ENCODE peak calls at places on chromosomes 7 and 10, in six cellular contexts. S is GF-D8, C is RCC 7860, W is EL, M is lower lobe of right lung, Z is suprapubic skin. Y is an unnamed sample.

GRCh38 chr10:51014680-51015425 is 59.4 kb upstream of the PRKG1 start:
- DNase-seq in S (no peak), C (no peak), W (no peak), M (no peak), Z (no peak), Y (no peak)

GRCh38 chr7:70573202-70573810 is 558.6 kb upstream of the GALNT17 start:
- DNase-seq in S (no peak), C (no peak), W (no peak), M (no peak), Z (no peak), Y (no peak)

GRCh38 chr10:25288181-25288580 is 113.4 kb downstream of the GPR158 start:
- DNase-seq in S (no peak), C (no peak), W (no peak), M (no peak), Z (no peak), Y (no peak)

GRCh38 chr10:24849537-24850299 is 102.7 kb downstream of the PRTFDC1 start:
- DNase-seq in S (no peak), C (no peak), W (no peak), M (no peak), Z (no peak), Y (no peak)

GRCh38 chr10:23325132-23325531 is 19.5 kb downstream of the C10orf67 start:
- DNase-seq in S (no peak), C (no peak), W (no peak), M (no peak), Z (no peak), Y (no peak)

GRCh38 chr7:37431413-37431812 is 17.3 kb downstream of the ELMO1 start:
- DNase-seq in S (no peak), C (no peak), W (no peak), M (no peak), Z (no peak), Y (no peak)

GRCh38 chr7:139232893-139233292 is 1.9 kb downstream of the UBN2 start:
- DNase-seq in S (no peak), C (no peak), W (peak), M (no peak), Z (no peak), Y (no peak)

GRCh38 chr10:13787015-13787421 is 200.3 kb downstream of the PRPF18 start:
- DNase-seq in S (no peak), C (peak), W (no peak), M (no peak), Z (no peak), Y (no peak)

GRCh38 chr7:4093035-4093434 is 589.1 kb upstream of the FOXK1 start:
- DNase-seq in S (no peak), C (no peak), W (no peak), M (no peak), Z (no peak), Y (no peak)

GRCh38 chr10:88157981-88158465 is 294.6 kb downstream of the PTEN start:
- DNase-seq in S (no peak), C (peak), W (peak), M (no peak), Z (no peak), Y (no peak)

GRCh38 chr10:123995461-123996131 is 97.8 kb downstream of the CHST15 start:
- DNase-seq in S (no peak), C (peak), W (peak), M (peak), Z (peak), Y (peak)

GRCh38 chr7:85695041-85695990 is 508.5 kb upstream of the SEMA3D start:
- DNase-seq in S (no peak), C (no peak), W (peak), M (no peak), Z (no peak), Y (no peak)

GRCh38 chr7:12884033-12884432 is 196.6 kb downstream of the ARL4A start:
- DNase-seq in S (no peak), C (no peak), W (no peak), M (no peak), Z (no peak), Y (no peak)

GRCh38 chr10:47192273-47192672 is 107.7 kb upstream of the GDF10 start:
- DNase-seq in S (no peak), C (no peak), W (no peak), M (no peak), Z (no peak), Y (no peak)

GRCh38 chr7:141220263-141220662 is 146.4 kb downstream of the TMEM178B start:
- DNase-seq in S (no peak), C (peak), W (peak), M (no peak), Z (no peak), Y (no peak)

GRCh38 chr10:102431452-102432124 is 786 bp downstream of the CUEDC2 start:
- DNase-seq in S (no peak), C (no peak), W (no peak), M (no peak), Z (no peak), Y (no peak)

GRCh38 chr10:58372630-58373445 is 12.4 kb upstream of the TFAM start:
- DNase-seq in S (no peak), C (no peak), W (no peak), M (no peak), Z (no peak), Y (no peak)

GRCh38 chr7:50791363-50791762 is 8.7 kb upstream of the GRB10 start:
- DNase-seq in S (no peak), C (no peak), W (no peak), M (no peak), Z (peak), Y (no peak)

GRCh38 chr7:102395620-102395957 is 574 bp upstream of the PRKRIP1 start:
- DNase-seq in S (no peak), C (peak), W (no peak), M (no peak), Z (no peak), Y (no peak)

GRCh38 chr7:15400440-15400839 is 161.4 kb downstream of the AGMO start:
- DNase-seq in S (no peak), C (no peak), W (no peak), M (no peak), Z (no peak), Y (no peak)

GRCh38 chr10:117002206-117002605 is 2.8 kb downstream of the SHTN1 start:
- DNase-seq in S (no peak), C (no peak), W (no peak), M (no peak), Z (no peak), Y (no peak)

GRCh38 chr7:33039905-33040292 is 22.7 kb downstream of the NT5C3A start:
- DNase-seq in S (no peak), C (no peak), W (no peak), M (no peak), Z (no peak), Y (no peak)

GRCh38 chr10:127279334-127279774 is 83.0 kb upstream of the INSYN2A start:
- DNase-seq in S (no peak), C (no peak), W (no peak), M (no peak), Z (peak), Y (no peak)

GRCh38 chr7:84647797-84648762 is 453.5 kb upstream of the SEMA3A start:
- DNase-seq in S (no peak), C (peak), W (peak), M (no peak), Z (no peak), Y (no peak)

GRCh38 chr10:112562803-112563663 is 116.0 kb downstream of the VTI1A start:
- DNase-seq in S (no peak), C (no peak), W (no peak), M (no peak), Z (no peak), Y (no peak)

GRCh38 chr7:121544726-121545125 is 148.6 kb upstream of the FAM3C start:
- DNase-seq in S (no peak), C (peak), W (peak), M (no peak), Z (no peak), Y (no peak)

GRCh38 chr7:21722371-21722770 is 179.5 kb downstream of the DNAH11 start:
- DNase-seq in S (no peak), C (no peak), W (no peak), M (no peak), Z (no peak), Y (no peak)

GRCh38 chr7:124566576-124566975 is 199.0 kb downstream of the GPR37 start:
- DNase-seq in S (no peak), C (no peak), W (peak), M (no peak), Z (no peak), Y (peak)

GRCh38 chr7:149320313-149321124 is 58.5 kb downstream of the ZNF783 start:
- DNase-seq in S (no peak), C (no peak), W (no peak), M (no peak), Z (no peak), Y (no peak)

Y was measured in RWPE2.